ENCODE peak calls at places on chromosomes 6 and 20, in five cellular contexts. H, J, U, B and L are unnamed samples.

GRCh38 chr6:21019614-21020013 is 485.4 kb downstream of the CDKAL1 start:
- DNase-seq in H (no peak), J (no peak), U (no peak), B (no peak), L (no peak)

GRCh38 chr6:54533567-54533966 is 225.3 kb downstream of the TINAG start:
- DNase-seq in H (peak; percentile 54), J (no peak), U (no peak), B (no peak), L (no peak)

GRCh38 chr20:10065154-10065833 is 30.5 kb downstream of the ANKEF1 start:
- DNase-seq in H (no peak), J (no peak), U (no peak), B (no peak), L (no peak)

GRCh38 chr20:47786763-47787107 is 1.5 kb upstream of the SULF2 start:
- DNase-seq in H (no peak), J (no peak), U (no peak), B (no peak), L (no peak)

GRCh38 chr6:51868591-51869355 is 218.6 kb downstream of the PKHD1 start:
- DNase-seq in H (no peak), J (no peak), U (no peak), B (no peak), L (no peak)

GRCh38 chr6:10140121-10140520 is 274.8 kb downstream of the TFAP2A start:
- DNase-seq in H (no peak), J (no peak), U (no peak), B (no peak), L (no peak)

GRCh38 chr6:154156135-154156948 is 117.3 kb downstream of the OPRM1 start:
- DNase-seq in H (peak; percentile 87), J (no peak), U (peak; percentile 57), B (no peak), L (no peak)

GRCh38 chr20:5660346-5660745 is 89.9 kb upstream of the SHLD1 start:
- DNase-seq in H (no peak), J (no peak), U (no peak), B (no peak), L (no peak)

GRCh38 chr6:91911945-91912344 is 1325.1 kb upstream of the MAP3K7 start:
- DNase-seq in H (no peak), J (no peak), U (no peak), B (no peak), L (no peak)

GRCh38 chr20:45892828-45893500 is 1.8 kb downstream of the CTSA start:
- DNase-seq in H (no peak), J (no peak), U (no peak), B (no peak), L (no peak)

GRCh38 chr6:88166901-88167624 is 916 bp upstream of the CNR1 start:
- DNase-seq in H (peak; percentile 76), J (peak; percentile 55), U (peak; percentile 41), B (no peak), L (no peak)

GRCh38 chr6:88880021-88880420 is 83.4 kb downstream of the RNGTT start:
- DNase-seq in H (no peak), J (no peak), U (no peak), B (no peak), L (no peak)

GRCh38 chr20:37703338-37703660 is 9.5 kb downstream of the CTNNBL1 start:
- DNase-seq in H (no peak), J (no peak), U (no peak), B (no peak), L (no peak)

GRCh38 chr6:37653933-37654565 is 43.6 kb downstream of the MDGA1 start:
- DNase-seq in H (peak; percentile 83), J (no peak), U (no peak), B (no peak), L (no peak)

GRCh38 chr20:57411406-57412283 is 20.4 kb downstream of the RBM38 start:
- DNase-seq in H (no peak), J (no peak), U (peak; percentile 57), B (no peak), L (no peak)

GRCh38 chr6:3372912-3373554 is 83.8 kb downstream of the SLC22A23 start:
- DNase-seq in H (no peak), J (no peak), U (no peak), B (no peak), L (no peak)

GRCh38 chr6:21111399-21111725 is 482.2 kb upstream of the SOX4 start:
- DNase-seq in H (peak; percentile 58), J (no peak), U (no peak), B (no peak), L (no peak)

DNA sequence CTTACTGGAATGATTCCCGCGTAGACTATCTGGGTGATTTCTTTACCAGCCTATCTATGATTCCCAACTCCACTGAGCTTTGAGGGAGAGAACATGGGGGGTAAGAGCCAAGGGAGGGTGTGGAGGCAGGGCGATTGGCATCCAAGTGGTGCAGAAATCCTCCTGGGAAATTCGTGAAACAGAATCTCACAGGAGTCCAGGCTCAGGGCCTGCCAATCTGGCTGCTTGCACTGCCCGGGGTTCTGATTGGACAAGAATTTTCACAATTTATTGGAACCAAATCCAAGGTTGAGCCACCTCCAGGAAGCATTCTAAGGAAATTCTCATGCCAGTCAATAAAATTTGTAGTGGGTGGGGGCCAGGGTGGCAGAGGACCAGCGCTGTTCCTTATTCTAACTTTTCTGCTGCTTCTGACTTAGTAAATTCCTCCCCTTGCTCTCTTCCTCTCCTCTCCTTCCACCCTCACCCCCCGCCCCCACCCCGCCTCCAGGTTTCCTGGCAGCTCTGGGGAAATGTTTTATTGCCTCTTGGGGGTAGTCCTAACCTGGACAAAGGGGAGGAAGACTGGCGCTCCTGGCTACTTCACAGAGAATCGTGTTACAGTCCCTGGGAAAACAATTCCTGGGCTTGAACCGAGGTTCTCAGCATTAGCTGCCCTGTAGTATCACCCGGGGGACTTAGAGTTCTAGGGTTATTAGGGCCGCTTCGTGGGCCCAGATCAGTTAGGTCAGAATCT is 3.1 kb downstream of the BMP6 start:
- DNase-seq in H (peak; percentile 60), J (no peak), U (peak; percentile 45), B (no peak), L (no peak)
- H3K4me3 ChIP-seq in H (peak overlapping the region; percentile 71), J (no peak overlapping the region), U (peak overlapping the region; percentile 66), B (no peak overlapping the region), L (no peak overlapping the region)

GRCh38 chr6:137497722-137498463 is 3.7 kb upstream of the OLIG3 start:
- DNase-seq in H (peak; percentile 85), J (peak; percentile 66), U (peak; percentile 37), B (no peak), L (no peak)

GRCh38 chr6:137496392-137496767 is 2.2 kb upstream of the OLIG3 start:
- DNase-seq in H (peak; percentile 79), J (no peak), U (no peak), B (no peak), L (no peak)

GRCh38 chr6:137495652-137496391 is 1.6 kb upstream of the OLIG3 start:
- DNase-seq in H (peak; percentile 83), J (no peak), U (peak; percentile 37), B (no peak), L (no peak)

GRCh38 chr6:137496909-137497721 is 2.9 kb upstream of the OLIG3 start:
- DNase-seq in H (peak; percentile 72), J (no peak), U (no peak), B (no peak), L (no peak)

DNA sequence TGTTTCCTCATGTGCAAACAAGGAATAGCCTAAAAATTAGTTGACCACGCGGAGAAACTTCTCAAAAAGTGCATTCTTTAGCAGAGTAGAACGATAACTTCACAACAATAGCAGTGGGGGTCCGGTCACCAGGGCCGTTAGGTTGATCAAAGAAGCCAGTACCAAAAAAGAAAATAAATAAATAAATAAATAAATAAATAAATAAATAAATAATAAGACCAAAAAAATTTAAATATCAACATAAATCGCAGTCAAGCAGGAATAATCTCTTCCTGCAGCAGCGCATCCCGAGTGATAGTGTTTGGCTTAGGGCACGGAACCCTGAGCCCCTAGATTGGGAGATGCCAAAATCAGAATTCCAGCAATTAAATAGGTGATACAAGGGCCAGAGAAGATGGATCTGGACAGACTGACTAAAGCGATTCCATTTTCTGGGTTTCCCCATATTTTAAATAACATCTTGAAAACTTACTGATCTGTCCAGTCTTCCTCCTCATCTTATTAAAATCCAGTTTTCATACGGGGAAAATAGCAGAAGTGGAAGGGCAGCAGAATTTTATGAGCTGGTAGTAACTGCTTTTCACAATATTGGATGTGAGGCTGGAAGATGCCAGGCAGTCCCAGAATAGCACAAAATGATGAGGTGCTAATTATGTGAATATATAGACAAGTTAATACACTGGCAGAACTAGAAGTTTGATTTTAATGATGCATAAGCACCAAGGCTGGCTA is 4.5 kb upstream of the OLIG3 start:
- DNase-seq in H (no peak), J (no peak), U (no peak), B (no peak), L (no peak)
- H3K4me3 ChIP-seq in H (peak overlapping the region; percentile 74), J (no peak overlapping the region), U (no peak overlapping the region), B (no peak overlapping the region), L (no peak overlapping the region)

GRCh38 chr6:48691420-48691819 is 580.4 kb upstream of the PTCHD4 start:
- DNase-seq in H (no peak), J (no peak), U (no peak), B (no peak), L (no peak)
- H3K4me3 ChIP-seq in H (no peak overlapping the region), J (no peak overlapping the region), U (no peak overlapping the region), B (no peak overlapping the region), L (no peak overlapping the region)

GRCh38 chr6:32191696-32192607 is 491 bp downstream of the GPSM3 start:
- DNase-seq in H (no peak), J (no peak), U (no peak), B (no peak), L (no peak)
- H3K4me3 ChIP-seq in H (no peak overlapping the region), J (no peak overlapping the region), U (peak overlapping the region; percentile 36), B (no peak overlapping the region), L (peak overlapping the region; percentile 7)